ENCODE peak calls at places on chromosomes 3 and 15, in five cellular contexts. H, C, F, S and R are unnamed samples.

GRCh38 chr15:74240002-74240568 is 4.0 kb downstream of the CCDC33 start:
- DNase-seq in H (peak; percentile 91), C (no peak), F (no peak), S (peak; percentile 88), R (peak; percentile 46)

GRCh38 chr3:79258479-79258878 is 509.3 kb downstream of the ROBO1 start:
- DNase-seq in H (no peak), C (no peak), F (no peak), S (no peak), R (no peak)

GRCh38 chr3:14506626-14507344 is 33.4 kb downstream of the GRIP2 start:
- DNase-seq in H (no peak), C (no peak), F (no peak), S (no peak), R (no peak)

GRCh38 chr3:133408366-133408765 is 8.5 kb downstream of the BFSP2 start:
- DNase-seq in H (no peak), C (no peak), F (no peak), S (no peak), R (no peak)

GRCh38 chr3:107833722-107834416 is 257.0 kb downstream of the CD47 start:
- DNase-seq in H (no peak), C (no peak), F (no peak), S (no peak), R (no peak)

GRCh38 chr15:80264031-80264430 is 12.0 kb upstream of the CTXND1 start:
- DNase-seq in H (peak; percentile 36), C (peak; percentile 38), F (no peak), S (no peak), R (no peak)

GRCh38 chr3:148955544-148956346 is 35.6 kb upstream of the GYG1 start:
- DNase-seq in H (peak; percentile 93), C (peak; percentile 36), F (no peak), S (peak; percentile 48), R (peak; percentile 50)

GRCh38 chr15:69703495-69704187 is 251.0 kb downstream of the RPLP1 start:
- DNase-seq in H (peak; percentile 13), C (no peak), F (no peak), S (no peak), R (no peak)

GRCh38 chr15:101525087-101525669 is 35.7 kb upstream of the PCSK6 start:
- DNase-seq in H (no peak), C (no peak), F (no peak), S (no peak), R (no peak)

GRCh38 chr3:50314342-50314741 is 8.2 kb downstream of the HYAL2 start:
- DNase-seq in H (no peak), C (no peak), F (no peak), S (no peak), R (no peak)

GRCh38 chr3:46713898-46714552 is 3.6 kb downstream of the PRSS50 start:
- DNase-seq in H (no peak), C (no peak), F (no peak), S (no peak), R (no peak)

GRCh38 chr3:47440131-47440530 is 35.6 kb downstream of the SCAP start:
- DNase-seq in H (peak; percentile 41), C (no peak), F (no peak), S (no peak), R (no peak)

GRCh38 chr15:69014454-69014853 is at the start of gene NOX5:
- DNase-seq in H (no peak), C (no peak), F (no peak), S (no peak), R (no peak)

GRCh38 chr3:174949523-174949922 is 90.4 kb downstream of the NAALADL2 start:
- DNase-seq in H (peak; percentile 96), C (no peak), F (no peak), S (no peak), R (no peak)

GRCh38 chr15:74337146-74337545 is 30.3 kb downstream of the CYP11A1 start:
- DNase-seq in H (no peak), C (no peak), F (no peak), S (no peak), R (no peak)

GRCh38 chr15:64883097-64883581 is 28.6 kb upstream of the ANKDD1A start:
- DNase-seq in H (peak; percentile 55), C (no peak), F (no peak), S (no peak), R (no peak)

GRCh38 chr3:58704745-58705144 is 38.2 kb upstream of the FAM3D start:
- DNase-seq in H (no peak), C (no peak), F (no peak), S (no peak), R (no peak)

GRCh38 chr15:57248074-57248473 is 128.2 kb upstream of the CGNL1 start:
- DNase-seq in H (no peak), C (no peak), F (no peak), S (no peak), R (no peak)

GRCh38 chr15:75349851-75350588 is 3.2 kb downstream of the NEIL1 start:
- DNase-seq in H (no peak), C (no peak), F (no peak), S (no peak), R (no peak)

GRCh38 chr3:25513642-25514266 is 85.7 kb downstream of the RARB start:
- DNase-seq in H (no peak), C (no peak), F (no peak), S (no peak), R (peak; percentile 49)

GRCh38 chr3:34264650-34265049 is 466.2 kb downstream of the PDCD6IP start:
- DNase-seq in H (no peak), C (no peak), F (no peak), S (no peak), R (no peak)

GRCh38 chr15:39549912-39550311 is 31.0 kb upstream of the THBS1 start:
- DNase-seq in H (no peak), C (no peak), F (no peak), S (no peak), R (no peak)

GRCh38 chr3:158789592-158789991 is 12.3 kb upstream of the MFSD1 start:
- DNase-seq in H (peak; percentile 79), C (no peak), F (no peak), S (no peak), R (no peak)

GRCh38 chr3:193068365-193068764 is 150.7 kb upstream of the MB21D2 start:
- DNase-seq in H (no peak), C (no peak), F (no peak), S (no peak), R (no peak)

GRCh38 chr3:152745677-152746076 is 89.3 kb upstream of the P2RY1 start:
- DNase-seq in H (no peak), C (no peak), F (no peak), S (no peak), R (no peak)

GRCh38 chr15:89101302-89102191 is 13.3 kb downstream of the ABHD2 start:
- DNase-seq in H (peak; percentile 98), C (no peak), F (no peak), S (peak; percentile 87), R (peak; percentile 71)